ENCODE peak calls at places on chromosome 6, in five cellular contexts. Z is CD8-positive, alpha-beta T cell; U is sciatic nerve; T is hippocampal formation; E is cardiac muscle cell. J is an unnamed sample.

GRCh38 chr6:144215402-144215931 is 65.2 kb downstream of the STX11 start:
- DNase-seq in U (no peak), T (peak; percentile 36), Z (no peak), E (peak; percentile 41), J (no peak)

GRCh38 chr6:165872311-165872710 is 209.3 kb upstream of the PDE10A start:
- DNase-seq in Z (no peak), T (no peak), U (peak; percentile 67), E (no peak), J (no peak)

GRCh38 chr6:147724454-147724853 is 216.0 kb downstream of the SAMD5 start:
- DNase-seq in U (no peak), Z (no peak), E (no peak), T (no peak), J (no peak)

GRCh38 chr6:2999005-2999620 is 581 bp upstream of the NQO2 start:
- DNase-seq in Z (peak; percentile 24), E (peak; percentile 83), T (no peak), U (peak; percentile 82), J (no peak)

GRCh38 chr6:118705799-118706481 is 54.5 kb upstream of the CEP85L start:
- DNase-seq in Z (no peak), T (no peak), E (peak; percentile 90), U (no peak), J (no peak)

GRCh38 chr6:10838794-10839333 is 525 bp upstream of the MAK start:
- DNase-seq in T (no peak), Z (no peak), U (no peak), E (no peak), J (no peak)

GRCh38 chr6:83708970-83709747 is at the start of gene SNAP91:
- DNase-seq in T (peak; percentile 64), U (peak; percentile 67), Z (no peak), E (peak; percentile 22), J (peak; percentile 8)

GRCh38 chr6:87200469-87201174 is 45.3 kb downstream of the ZNF292 start:
- DNase-seq in E (peak; percentile 59), Z (no peak), U (no peak), T (no peak), J (no peak)

GRCh38 chr6:139698526-139699182 is 324.2 kb upstream of the CITED2 start:
- DNase-seq in Z (no peak), E (peak; percentile 68), U (no peak), T (no peak), J (no peak)

GRCh38 chr6:87803784-87804183 is 101.8 kb upstream of the AKIRIN2 start:
- DNase-seq in U (no peak), E (no peak), Z (no peak), T (no peak), J (no peak)

GRCh38 chr6:11419763-11420453 is 117.6 kb upstream of the TMEM170B start:
- DNase-seq in U (no peak), T (no peak), E (no peak), Z (no peak), J (no peak)

GRCh38 chr6:46954819-46955520 is 33.2 kb upstream of the ADGRF5 start:
- DNase-seq in U (no peak), T (no peak), Z (no peak), E (no peak), J (no peak)

GRCh38 chr6:153012856-153013255 is 10.3 kb upstream of the MTRF1L start:
- DNase-seq in Z (no peak), U (no peak), E (no peak), T (no peak), J (no peak)

GRCh38 chr6:35486005-35486925 is 10.6 kb downstream of the TEAD3 start:
- DNase-seq in U (no peak), E (peak; percentile 81), Z (no peak), T (no peak), J (no peak)

GRCh38 chr6:19803331-19804330 is 33.5 kb upstream of the ID4 start:
- DNase-seq in T (no peak), E (peak; percentile 50), Z (no peak), U (no peak), J (no peak)

GRCh38 chr6:2165216-2165725 is 80.1 kb downstream of the GMDS start:
- DNase-seq in E (no peak), Z (no peak), T (no peak), U (no peak), J (no peak)

GRCh38 chr6:121482751-121483150 is 47.3 kb downstream of the GJA1 start:
- DNase-seq in Z (no peak), U (no peak), E (no peak), T (no peak), J (no peak)

GRCh38 chr6:83872386-83873118 is 13.1 kb downstream of the CYB5R4 start:
- DNase-seq in U (no peak), E (peak; percentile 46), T (peak; percentile 11), Z (no peak), J (no peak)

GRCh38 chr6:2309138-2309537 is 63.7 kb upstream of the GMDS start:
- DNase-seq in E (no peak), Z (no peak), U (no peak), T (no peak), J (no peak)

GRCh38 chr6:75776461-75776860 is 27.4 kb downstream of the MYO6 start:
- DNase-seq in E (no peak), T (no peak), Z (no peak), U (no peak), J (no peak)

GRCh38 chr6:94511502-94512088 is 1065.7 kb upstream of the MANEA start:
- DNase-seq in E (no peak), T (no peak), U (no peak), Z (no peak), J (no peak)

GRCh38 chr6:24775520-24776058 is 852 bp downstream of the GMNN start:
- DNase-seq in U (no peak), T (no peak), E (peak; percentile 73), Z (peak; percentile 3), J (no peak)

GRCh38 chr6:169340395-169340794 is 86.7 kb upstream of the THBS2 start:
- DNase-seq in Z (no peak), U (no peak), E (no peak), T (no peak), J (no peak)

GRCh38 chr6:111573892-111574800 is 31.5 kb downstream of the TRAF3IP2 start:
- DNase-seq in Z (no peak), T (no peak), E (peak; percentile 91), U (no peak), J (no peak)

GRCh38 chr6:44969446-44970175 is 358.5 kb upstream of the RUNX2 start:
- DNase-seq in Z (no peak), T (no peak), U (no peak), E (peak; percentile 41), J (no peak)

GRCh38 chr6:2680264-2680908 is 70.3 kb downstream of the MYLK4 start:
- DNase-seq in T (no peak), E (no peak), U (no peak), Z (no peak), J (no peak)

GRCh38 chr6:45841062-45841461 is 174.6 kb downstream of the CLIC5 start:
- DNase-seq in U (no peak), T (no peak), Z (no peak), E (no peak), J (no peak)

J was measured in T-helper 2 cell.